ENCODE peak calls at places on chromosome 16, in eight cellular contexts. Q is neuronal stem cell; X is esophagus squamous epithelium; P is stimulated activated effector memory CD8-positive, alpha-beta T cell treated with anti-CD3 and anti-CD28 coated beads, Interleukin-12 subunit alpha, Interleukin-12 subunit beta, amount 100 ng/mL, for 72 hours; S is smooth muscle cell of the brain vasculature; R is activated T-cell treated with anti-CD3 and anti-CD28 coated beads, Interleukin-2, amount 50 U/mL, for 4 hours; N is IMR-90; H is NCI-H1417. V is an unnamed sample.
A peak's percentile ranks its signal among the peaks of the same experiment; 100 is the strongest.

GRCh38 chr16:3945751-3946603 is 65.5 kb upstream of the CREBBP start:
- DNase-seq in Q (no peak), X (no peak), P (no peak), S (peak; percentile 81), R (no peak), N (peak; percentile 99), H (no peak), V (no peak)

GRCh38 chr16:88628512-88628974 is 9.8 kb upstream of the IL17C start:
- DNase-seq in Q (no peak), X (no peak), P (no peak), S (no peak), R (no peak), N (no peak), H (no peak), V (no peak)

GRCh38 chr16:57826706-57827625 is 24.7 kb upstream of the KIFC3 start:
- DNase-seq in Q (no peak), X (no peak), P (no peak), S (no peak), R (no peak), N (no peak), H (no peak), V (peak; percentile 39)

GRCh38 chr16:54605536-54606066 is 319.0 kb upstream of the IRX3 start:
- DNase-seq in Q (no peak), X (no peak), P (no peak), S (no peak), R (no peak), N (no peak), H (no peak), V (no peak)

GRCh38 chr16:57830890-57831484 is 28.7 kb upstream of the KIFC3 start:
- DNase-seq in Q (no peak), X (no peak), P (no peak), S (peak; percentile 60), R (no peak), N (no peak), H (no peak), V (no peak)

GRCh38 chr16:2734844-2735243 is 14.8 kb upstream of the PRSS27 start:
- DNase-seq in Q (no peak), X (no peak), P (no peak), S (no peak), R (no peak), N (no peak), H (no peak), V (no peak)

GRCh38 chr16:89801800-89802199 is 14.6 kb downstream of the FANCA start:
- DNase-seq in Q (no peak), X (no peak), P (no peak), S (no peak), R (no peak), N (peak; percentile 59), H (no peak), V (no peak)

GRCh38 chr16:72191551-72191950 is 19.6 kb upstream of the PMFBP1 start:
- DNase-seq in Q (no peak), X (no peak), P (no peak), S (no peak), R (no peak), N (no peak), H (no peak), V (no peak)

GRCh38 chr16:89484923-89485679 is 5.3 kb downstream of the ANKRD11 start:
- DNase-seq in Q (no peak), X (no peak), P (peak; percentile 57), S (no peak), R (no peak), N (no peak), H (no peak), V (no peak)

GRCh38 chr16:55655709-55656694 is at the start of gene SLC6A2:
- DNase-seq in Q (peak; percentile 46), X (no peak), P (no peak), S (no peak), R (no peak), N (no peak), H (no peak), V (peak; percentile 76)

GRCh38 chr16:2149630-2150417 is 1.4 kb downstream of the RAB26 start:
- DNase-seq in Q (no peak), X (no peak), P (no peak), S (no peak), R (no peak), N (no peak), H (no peak), V (peak; percentile 45)

GRCh38 chr16:50166511-50167500 is 13.7 kb downstream of the TENT4B start:
- DNase-seq in Q (no peak), X (no peak), P (no peak), S (no peak), R (peak; percentile 14), N (no peak), H (no peak), V (no peak)

GRCh38 chr16:23365602-23366240 is 63.6 kb downstream of the SCNN1B start:
- DNase-seq in Q (no peak), X (no peak), P (no peak), S (no peak), R (no peak), N (no peak), H (no peak), V (no peak)

GRCh38 chr16:67562918-67563707 is 787 bp downstream of the CTCF start:
- DNase-seq in Q (peak; percentile 67), X (no peak), P (peak; percentile 86), S (no peak), R (peak; percentile 56), N (peak; percentile 33), H (peak; percentile 74), V (peak; percentile 91)

GRCh38 chr16:81175325-81175891 is 63.1 kb upstream of the BCO1 start:
- DNase-seq in Q (no peak), X (no peak), P (no peak), S (no peak), R (no peak), N (peak; percentile 84), H (no peak), V (no peak)

GRCh38 chr16:30407794-30408534 is 558 bp downstream of the ZNF771 start:
- DNase-seq in Q (no peak), X (no peak), P (no peak), S (no peak), R (no peak), N (no peak), H (peak; percentile 20), V (no peak)

GRCh38 chr16:78676351-78676750 is 576.9 kb downstream of the WWOX start:
- DNase-seq in Q (no peak), X (no peak), P (no peak), S (no peak), R (no peak), N (no peak), H (no peak), V (no peak)

GRCh38 chr16:86285938-86286921 is 224.1 kb upstream of the FOXF1 start:
- DNase-seq in Q (no peak), X (no peak), P (peak; percentile 35), S (no peak), R (no peak), N (peak; percentile 58), H (no peak), V (no peak)

GRCh38 chr16:4640572-4641305 is 16.1 kb downstream of the MGRN1 start:
- DNase-seq in Q (no peak), X (no peak), P (no peak), S (no peak), R (no peak), N (no peak), H (no peak), V (no peak)

GRCh38 chr16:57304169-57305061 is 19.9 kb upstream of the PLLP start:
- DNase-seq in Q (no peak), X (no peak), P (no peak), S (no peak), R (no peak), N (peak; percentile 55), H (no peak), V (no peak)

GRCh38 chr16:79390481-79391051 is 210.0 kb downstream of the MAF start:
- DNase-seq in Q (no peak), X (no peak), P (no peak), S (no peak), R (no peak), N (no peak), H (no peak), V (no peak)

GRCh38 chr16:69847643-69848042 is 85.5 kb downstream of the WWP2 start:
- DNase-seq in Q (no peak), X (no peak), P (no peak), S (no peak), R (no peak), N (no peak), H (no peak), V (no peak)

GRCh38 chr16:75130150-75130771 is 13.7 kb upstream of the LDHD start:
- DNase-seq in Q (no peak), X (no peak), P (no peak), S (no peak), R (no peak), N (no peak), H (no peak), V (no peak)

GRCh38 chr16:28068976-28069375 is 5.5 kb upstream of the GSG1L start:
- DNase-seq in Q (no peak), X (no peak), P (no peak), S (no peak), R (no peak), N (no peak), H (no peak), V (no peak)

GRCh38 chr16:88541109-88541508 is 29.1 kb upstream of the ZC3H18 start:
- DNase-seq in Q (no peak), X (no peak), P (no peak), S (no peak), R (no peak), N (no peak), H (no peak), V (no peak)

GRCh38 chr16:89033796-89034572 is 57.0 kb upstream of the CBFA2T3 start:
- DNase-seq in Q (no peak), X (no peak), P (no peak), S (no peak), R (no peak), N (no peak), H (no peak), V (no peak)

GRCh38 chr16:9680021-9680655 is 502.1 kb downstream of the GRIN2A start:
- DNase-seq in Q (no peak), X (no peak), P (no peak), S (no peak), R (no peak), N (no peak), H (no peak), V (no peak)

GRCh38 chr16:86219655-86220445 is 290.5 kb upstream of the FOXF1 start:
- DNase-seq in Q (no peak), X (no peak), P (no peak), S (no peak), R (no peak), N (peak; percentile 73), H (no peak), V (no peak)

GRCh38 chr16:51407199-51407598 is 256.1 kb upstream of the SALL1 start:
- DNase-seq in Q (no peak), X (no peak), P (no peak), S (no peak), R (no peak), N (no peak), H (no peak), V (no peak)

GRCh38 chr16:10817963-10818941 is at the start of gene TVP23A:
- DNase-seq in Q (peak; percentile 45), X (no peak), P (no peak), S (no peak), R (no peak), N (no peak), H (no peak), V (peak; percentile 78)